ENCODE peak calls at places on chromosome 3, in four cellular contexts. One of them, this sample, is unnamed.

GRCh38 chr3:25372167-25372566 is 55.9 kb upstream of the RARB start:
- DNase-seq in non-pigmented ciliary epithelial cell: no peak
- DNase-seq in activated T-cell treated with anti-CD3 and anti-CD28 coated beads, Interleukin-2, amount 50 U/mL, for 1 hour: no peak
- DNase-seq in CD8-positive, alpha-beta T cell: no peak
- DNase-seq in this sample: no peak

GRCh38 chr3:163951397-163951987 is 1126.8 kb downstream of the SI start:
- DNase-seq in activated T-cell treated with anti-CD3 and anti-CD28 coated beads, Interleukin-2, amount 50 U/mL, for 1 hour: no peak
- DNase-seq in non-pigmented ciliary epithelial cell: no peak
- DNase-seq in CD8-positive, alpha-beta T cell: no peak
- DNase-seq in this sample: peak; percentile 52

GRCh38 chr3:150090006-150090405 is 119.3 kb upstream of the PFN2 start:
- DNase-seq in non-pigmented ciliary epithelial cell: no peak
- DNase-seq in activated T-cell treated with anti-CD3 and anti-CD28 coated beads, Interleukin-2, amount 50 U/mL, for 1 hour: no peak
- DNase-seq in CD8-positive, alpha-beta T cell: no peak
- DNase-seq in this sample: peak; percentile 69

GRCh38 chr3:72738752-72739520 is 109.3 kb downstream of the SHQ1 start:
- DNase-seq in CD8-positive, alpha-beta T cell: peak; percentile 70
- DNase-seq in non-pigmented ciliary epithelial cell: no peak
- DNase-seq in activated T-cell treated with anti-CD3 and anti-CD28 coated beads, Interleukin-2, amount 50 U/mL, for 1 hour: peak; percentile 81
- DNase-seq in this sample: peak; percentile 13

GRCh38 chr3:108603689-108604088 is 14.2 kb downstream of the DZIP3 start:
- DNase-seq in activated T-cell treated with anti-CD3 and anti-CD28 coated beads, Interleukin-2, amount 50 U/mL, for 1 hour: no peak
- DNase-seq in CD8-positive, alpha-beta T cell: no peak
- DNase-seq in non-pigmented ciliary epithelial cell: peak; percentile 9
- DNase-seq in this sample: peak; percentile 34

GRCh38 chr3:71260782-71261181 is 322.7 kb downstream of the FOXP1 start:
- DNase-seq in CD8-positive, alpha-beta T cell: no peak
- DNase-seq in non-pigmented ciliary epithelial cell: no peak
- DNase-seq in activated T-cell treated with anti-CD3 and anti-CD28 coated beads, Interleukin-2, amount 50 U/mL, for 1 hour: no peak
- DNase-seq in this sample: no peak

GRCh38 chr3:119557874-119558264 is 1.5 kb downstream of the CD80 start:
- DNase-seq in activated T-cell treated with anti-CD3 and anti-CD28 coated beads, Interleukin-2, amount 50 U/mL, for 1 hour: no peak
- DNase-seq in CD8-positive, alpha-beta T cell: no peak
- DNase-seq in non-pigmented ciliary epithelial cell: no peak
- DNase-seq in this sample: no peak

GRCh38 chr3:190566043-190566933 is 52.4 kb downstream of the IL1RAP start:
- DNase-seq in activated T-cell treated with anti-CD3 and anti-CD28 coated beads, Interleukin-2, amount 50 U/mL, for 1 hour: no peak
- DNase-seq in CD8-positive, alpha-beta T cell: no peak
- DNase-seq in non-pigmented ciliary epithelial cell: peak; percentile 100
- DNase-seq in this sample: peak; percentile 100

GRCh38 chr3:77325702-77326101 is 285.8 kb downstream of the ROBO2 start:
- DNase-seq in non-pigmented ciliary epithelial cell: no peak
- DNase-seq in activated T-cell treated with anti-CD3 and anti-CD28 coated beads, Interleukin-2, amount 50 U/mL, for 1 hour: no peak
- DNase-seq in CD8-positive, alpha-beta T cell: no peak
- DNase-seq in this sample: no peak

GRCh38 chr3:160756907-160757623 is 1.0 kb downstream of the PPM1L start:
- DNase-seq in non-pigmented ciliary epithelial cell: no peak
- DNase-seq in activated T-cell treated with anti-CD3 and anti-CD28 coated beads, Interleukin-2, amount 50 U/mL, for 1 hour: peak; percentile 24
- DNase-seq in CD8-positive, alpha-beta T cell: peak; percentile 11
- DNase-seq in this sample: no peak

GRCh38 chr3:153221748-153222162 is 59.7 kb downstream of the RAP2B start:
- DNase-seq in CD8-positive, alpha-beta T cell: peak; percentile 81
- DNase-seq in non-pigmented ciliary epithelial cell: peak; percentile 99
- DNase-seq in activated T-cell treated with anti-CD3 and anti-CD28 coated beads, Interleukin-2, amount 50 U/mL, for 1 hour: peak; percentile 72
- DNase-seq in this sample: peak; percentile 99

GRCh38 chr3:57587946-57588345 is 9.2 kb downstream of the ARF4 start:
- DNase-seq in non-pigmented ciliary epithelial cell: no peak
- DNase-seq in CD8-positive, alpha-beta T cell: no peak
- DNase-seq in activated T-cell treated with anti-CD3 and anti-CD28 coated beads, Interleukin-2, amount 50 U/mL, for 1 hour: no peak
- DNase-seq in this sample: no peak

GRCh38 chr3:17553080-17553479 is 189.4 kb downstream of the TBC1D5 start:
- DNase-seq in activated T-cell treated with anti-CD3 and anti-CD28 coated beads, Interleukin-2, amount 50 U/mL, for 1 hour: no peak
- DNase-seq in CD8-positive, alpha-beta T cell: no peak
- DNase-seq in non-pigmented ciliary epithelial cell: no peak
- DNase-seq in this sample: no peak

GRCh38 chr3:110265302-110265701 is 806.3 kb upstream of the NECTIN3 start:
- DNase-seq in activated T-cell treated with anti-CD3 and anti-CD28 coated beads, Interleukin-2, amount 50 U/mL, for 1 hour: no peak
- DNase-seq in CD8-positive, alpha-beta T cell: no peak
- DNase-seq in non-pigmented ciliary epithelial cell: no peak
- DNase-seq in this sample: no peak

GRCh38 chr3:125959317-125960065 is 9.5 kb upstream of the ROPN1B start:
- DNase-seq in non-pigmented ciliary epithelial cell: no peak
- DNase-seq in CD8-positive, alpha-beta T cell: no peak
- DNase-seq in activated T-cell treated with anti-CD3 and anti-CD28 coated beads, Interleukin-2, amount 50 U/mL, for 1 hour: no peak
- DNase-seq in this sample: no peak

GRCh38 chr3:129688310-129688895 is 81.9 kb upstream of the PLXND1 start:
- DNase-seq in non-pigmented ciliary epithelial cell: no peak
- DNase-seq in activated T-cell treated with anti-CD3 and anti-CD28 coated beads, Interleukin-2, amount 50 U/mL, for 1 hour: no peak
- DNase-seq in CD8-positive, alpha-beta T cell: no peak
- DNase-seq in this sample: no peak

GRCh38 chr3:149751551-149751950 is 738 bp downstream of the COMMD2 start:
- DNase-seq in non-pigmented ciliary epithelial cell: no peak
- DNase-seq in CD8-positive, alpha-beta T cell: no peak
- DNase-seq in activated T-cell treated with anti-CD3 and anti-CD28 coated beads, Interleukin-2, amount 50 U/mL, for 1 hour: no peak
- DNase-seq in this sample: peak; percentile 12

GRCh38 chr3:144652573-144652972 is 681.0 kb downstream of the DIPK2A start:
- DNase-seq in activated T-cell treated with anti-CD3 and anti-CD28 coated beads, Interleukin-2, amount 50 U/mL, for 1 hour: no peak
- DNase-seq in non-pigmented ciliary epithelial cell: no peak
- DNase-seq in CD8-positive, alpha-beta T cell: no peak
- DNase-seq in this sample: peak; percentile 1

GRCh38 chr3:66476852-66477381 is 23.9 kb downstream of the LRIG1 start:
- DNase-seq in non-pigmented ciliary epithelial cell: no peak
- DNase-seq in activated T-cell treated with anti-CD3 and anti-CD28 coated beads, Interleukin-2, amount 50 U/mL, for 1 hour: no peak
- DNase-seq in CD8-positive, alpha-beta T cell: no peak
- DNase-seq in this sample: no peak

GRCh38 chr3:38988955-38989354 is 62.8 kb downstream of the SCN11A start:
- DNase-seq in activated T-cell treated with anti-CD3 and anti-CD28 coated beads, Interleukin-2, amount 50 U/mL, for 1 hour: no peak
- DNase-seq in CD8-positive, alpha-beta T cell: no peak
- DNase-seq in non-pigmented ciliary epithelial cell: no peak
- DNase-seq in this sample: no peak

GRCh38 chr3:124974691-124975090 is 40.1 kb upstream of the MUC13 start:
- DNase-seq in non-pigmented ciliary epithelial cell: no peak
- DNase-seq in CD8-positive, alpha-beta T cell: no peak
- DNase-seq in activated T-cell treated with anti-CD3 and anti-CD28 coated beads, Interleukin-2, amount 50 U/mL, for 1 hour: no peak
- DNase-seq in this sample: no peak

GRCh38 chr3:77096966-77097890 is 57.3 kb downstream of the ROBO2 start:
- DNase-seq in non-pigmented ciliary epithelial cell: no peak
- DNase-seq in activated T-cell treated with anti-CD3 and anti-CD28 coated beads, Interleukin-2, amount 50 U/mL, for 1 hour: no peak
- DNase-seq in CD8-positive, alpha-beta T cell: no peak
- DNase-seq in this sample: no peak

GRCh38 chr3:101166150-101166549 is 154.2 kb downstream of the IMPG2 start:
- DNase-seq in activated T-cell treated with anti-CD3 and anti-CD28 coated beads, Interleukin-2, amount 50 U/mL, for 1 hour: no peak
- DNase-seq in CD8-positive, alpha-beta T cell: no peak
- DNase-seq in non-pigmented ciliary epithelial cell: no peak
- DNase-seq in this sample: no peak

GRCh38 chr3:140505256-140505655 is 172.6 kb upstream of the TRIM42 start:
- DNase-seq in CD8-positive, alpha-beta T cell: no peak
- DNase-seq in activated T-cell treated with anti-CD3 and anti-CD28 coated beads, Interleukin-2, amount 50 U/mL, for 1 hour: no peak
- DNase-seq in non-pigmented ciliary epithelial cell: no peak
- DNase-seq in this sample: no peak

GRCh38 chr3:101848326-101848725 is 988 bp upstream of the NFKBIZ start:
- DNase-seq in activated T-cell treated with anti-CD3 and anti-CD28 coated beads, Interleukin-2, amount 50 U/mL, for 1 hour: no peak
- DNase-seq in CD8-positive, alpha-beta T cell: no peak
- DNase-seq in non-pigmented ciliary epithelial cell: no peak
- DNase-seq in this sample: no peak

GRCh38 chr3:976021-976420 is 116.8 kb upstream of the CNTN6 start:
- DNase-seq in CD8-positive, alpha-beta T cell: no peak
- DNase-seq in non-pigmented ciliary epithelial cell: no peak
- DNase-seq in activated T-cell treated with anti-CD3 and anti-CD28 coated beads, Interleukin-2, amount 50 U/mL, for 1 hour: no peak
- DNase-seq in this sample: no peak

GRCh38 chr3:114411292-114411691 is 117.5 kb downstream of the TIGIT start:
- DNase-seq in non-pigmented ciliary epithelial cell: no peak
- DNase-seq in activated T-cell treated with anti-CD3 and anti-CD28 coated beads, Interleukin-2, amount 50 U/mL, for 1 hour: no peak
- DNase-seq in CD8-positive, alpha-beta T cell: no peak
- DNase-seq in this sample: peak; percentile 25

GRCh38 chr3:172709776-172710708 is 825 bp downstream of the NCEH1 start:
- DNase-seq in non-pigmented ciliary epithelial cell: no peak
- DNase-seq in activated T-cell treated with anti-CD3 and anti-CD28 coated beads, Interleukin-2, amount 50 U/mL, for 1 hour: peak; percentile 19
- DNase-seq in CD8-positive, alpha-beta T cell: no peak
- DNase-seq in this sample: peak; percentile 45

GRCh38 chr3:158789592-158789991 is 12.3 kb upstream of the MFSD1 start:
- DNase-seq in CD8-positive, alpha-beta T cell: no peak
- DNase-seq in activated T-cell treated with anti-CD3 and anti-CD28 coated beads, Interleukin-2, amount 50 U/mL, for 1 hour: no peak
- DNase-seq in non-pigmented ciliary epithelial cell: no peak
- DNase-seq in this sample: peak; percentile 77

GRCh38 chr3:43207628-43208085 is 78.7 kb upstream of the SNRK start:
- DNase-seq in CD8-positive, alpha-beta T cell: no peak
- DNase-seq in non-pigmented ciliary epithelial cell: no peak
- DNase-seq in activated T-cell treated with anti-CD3 and anti-CD28 coated beads, Interleukin-2, amount 50 U/mL, for 1 hour: no peak
- DNase-seq in this sample: peak; percentile 64

GRCh38 chr3:177451940-177452484 is 254.7 kb upstream of the TBL1XR1 start:
- DNase-seq in CD8-positive, alpha-beta T cell: no peak
- DNase-seq in non-pigmented ciliary epithelial cell: peak; percentile 45
- DNase-seq in activated T-cell treated with anti-CD3 and anti-CD28 coated beads, Interleukin-2, amount 50 U/mL, for 1 hour: no peak
- DNase-seq in this sample: peak; percentile 15

GRCh38 chr3:14633819-14634424 is 17.6 kb upstream of the CCDC174 start:
- DNase-seq in activated T-cell treated with anti-CD3 and anti-CD28 coated beads, Interleukin-2, amount 50 U/mL, for 1 hour: peak; percentile 58
- DNase-seq in non-pigmented ciliary epithelial cell: no peak
- DNase-seq in CD8-positive, alpha-beta T cell: peak; percentile 63
- DNase-seq in this sample: peak; percentile 64